ENCODE peak calls at places on chromosomes 7 and 10, in nine cellular contexts. Q is EL; B is astrocyte of the spinal cord; F is kidney epithelial cell; P is endodermal cell; G is stimulated activated CD4-positive, alpha-beta T cell treated with anti-CD3 and anti-CD28 coated beads, TNF-alpha, amount 100 ng/mL, for 48 hours; Z is GM20000; W is stimulated activated CD8-positive, alpha-beta memory T cell treated with anti-CD3 and anti-CD28 coated beads, Interleukin-4, amount 100 ng/mL, for 1 hour; O is dorsolateral prefrontal cortex. T is an unnamed sample.

GRCh38 chr7:95772771-95773581 is 622 bp downstream of the DYNC1I1 start:
- DNase-seq in Q (peak; percentile 2), B (peak; percentile 17), F (no peak), P (peak; percentile 73), G (no peak), Z (no peak), W (no peak), O (peak; percentile 25), T (peak; percentile 24)

GRCh38 chr10:66622050-66622449 is 303.8 kb upstream of the LRRTM3 start:
- DNase-seq in Q (no peak), B (no peak), F (no peak), P (no peak), G (no peak), Z (no peak), W (no peak), O (no peak), T (no peak)

GRCh38 chr7:50595538-50596102 is 30.4 kb upstream of the DDC start:
- DNase-seq in Q (peak; percentile 15), B (peak; percentile 46), F (no peak), P (peak; percentile 81), G (no peak), Z (no peak), W (no peak), O (peak; percentile 17), T (peak; percentile 32)

GRCh38 chr10:100489388-100489787 is 26.6 kb downstream of the WNT8B start:
- DNase-seq in Q (no peak), B (no peak), F (no peak), P (no peak), G (no peak), Z (no peak), W (no peak), O (no peak), T (no peak)

GRCh38 chr7:35424869-35425495 is 171.1 kb upstream of the TBX20 start:
- DNase-seq in Q (peak; percentile 49), B (peak; percentile 49), F (peak; percentile 4), P (peak; percentile 79), G (peak; percentile 56), Z (peak; percentile 81), W (no peak), O (no peak), T (peak; percentile 13)

GRCh38 chr10:107553470-107553869 is 389.0 kb upstream of the SORCS1 start:
- DNase-seq in Q (peak; percentile 71), B (peak; percentile 78), F (peak; percentile 60), P (no peak), G (no peak), Z (no peak), W (no peak), O (no peak), T (no peak)

GRCh38 chr10:103617362-103618026 is 124.0 kb downstream of the NEURL1 start:
- DNase-seq in Q (no peak), B (no peak), F (no peak), P (no peak), G (no peak), Z (no peak), W (no peak), O (no peak), T (no peak)

GRCh38 chr10:91163709-91164474 is 56.6 kb upstream of the PCGF5 start:
- DNase-seq in Q (peak; percentile 89), B (peak; percentile 85), F (peak; percentile 37), P (peak; percentile 65), G (peak; percentile 61), Z (peak; percentile 58), W (peak; percentile 28), O (peak; percentile 77), T (peak; percentile 41)

GRCh38 chr10:120456143-120456625 is 843 bp upstream of the PLPP4 start:
- DNase-seq in Q (no peak), B (no peak), F (no peak), P (peak; percentile 75), G (no peak), Z (no peak), W (no peak), O (no peak), T (no peak)

GRCh38 chr10:114021135-114021534 is 22.5 kb upstream of the ADRB1 start:
- DNase-seq in Q (no peak), B (no peak), F (no peak), P (no peak), G (no peak), Z (no peak), W (no peak), O (no peak), T (peak; percentile 45)

GRCh38 chr7:47951374-47951773 is 3.1 kb upstream of the PKD1L1 start:
- DNase-seq in Q (no peak), B (no peak), F (no peak), P (no peak), G (no peak), Z (no peak), W (no peak), O (no peak), T (no peak)

GRCh38 chr7:108094933-108095710 is 35.0 kb downstream of the LAMB4 start:
- DNase-seq in Q (peak; percentile 83), B (peak; percentile 91), F (peak; percentile 82), P (no peak), G (no peak), Z (no peak), W (no peak), O (no peak), T (no peak)

GRCh38 chr10:129323311-129323710 is 143.7 kb upstream of the MGMT start:
- DNase-seq in Q (no peak), B (no peak), F (no peak), P (no peak), G (no peak), Z (no peak), W (no peak), O (no peak), T (no peak)

GRCh38 chr7:106262268-106262881 is 22.4 kb downstream of the NAMPT start:
- DNase-seq in Q (no peak), B (no peak), F (no peak), P (no peak), G (no peak), Z (no peak), W (no peak), O (no peak), T (no peak)

GRCh38 chr10:73956476-73957338 is 41.2 kb upstream of the VCL start:
- DNase-seq in Q (peak; percentile 48), B (peak; percentile 29), F (no peak), P (no peak), G (no peak), Z (peak; percentile 77), W (no peak), O (no peak), T (no peak)

GRCh38 chr7:1532456-1533254 is 2.2 kb downstream of the MAFK start:
- DNase-seq in Q (peak; percentile 93), B (peak; percentile 95), F (peak; percentile 71), P (peak; percentile 71), G (peak; percentile 50), Z (no peak), W (peak; percentile 32), O (peak; percentile 69), T (no peak)

GRCh38 chr10:69224862-69225657 is 4.9 kb downstream of the HKDC1 start:
- DNase-seq in Q (peak; percentile 62), B (no peak), F (no peak), P (no peak), G (no peak), Z (no peak), W (no peak), O (no peak), T (no peak)

GRCh38 chr7:130838738-130839137 is 104.7 kb upstream of the KLF14 start:
- DNase-seq in Q (peak; percentile 95), B (peak; percentile 93), F (peak; percentile 71), P (no peak), G (no peak), Z (peak; percentile 41), W (no peak), O (no peak), T (no peak)

GRCh38 chr7:77867208-77867915 is 68.8 kb downstream of the PHTF2 start:
- DNase-seq in Q (peak; percentile 77), B (peak; percentile 3), F (no peak), P (no peak), G (no peak), Z (no peak), W (no peak), O (no peak), T (no peak)

GRCh38 chr7:84792232-84792882 is 394.5 kb downstream of the SEMA3D start:
- DNase-seq in Q (no peak), B (no peak), F (no peak), P (no peak), G (no peak), Z (no peak), W (no peak), O (no peak), T (no peak)

GRCh38 chr7:151347200-151347599 is 5.6 kb downstream of the NUB1 start:
- DNase-seq in Q (no peak), B (no peak), F (no peak), P (no peak), G (no peak), Z (no peak), W (no peak), O (no peak), T (no peak)